ENCODE peak calls at places on chromosomes 1 and 21, in six cellular contexts. N is smooth muscle cell of the brain vasculature, V is HS-27A, M is brain microvascular endothelial cell, Q is psoas muscle, X is endothelial cell. W is an unnamed sample.

GRCh38 chr1:221839794-221840395 is 98.0 kb upstream of the DUSP10 start:
- DNase-seq in X (no peak), V (peak; percentile 87), N (peak; percentile 73), Q (peak; percentile 91), M (peak; percentile 96), W (no peak)

GRCh38 chr1:38476784-38477175 is 382.8 kb downstream of the RRAGC start:
- DNase-seq in M (no peak), N (no peak), X (no peak), Q (no peak), V (no peak), W (no peak)

GRCh38 chr1:63777965-63778880 is 4.4 kb downstream of the ROR1 start:
- DNase-seq in V (no peak), M (no peak), N (no peak), Q (no peak), X (no peak), W (no peak)

GRCh38 chr1:26910343-26911160 is 3.2 kb downstream of the NR0B2 start:
- DNase-seq in Q (no peak), M (no peak), N (no peak), X (no peak), V (no peak), W (no peak)

GRCh38 chr21:33325222-33326067 is 675 bp downstream of the IFNAR1 start:
- DNase-seq in M (peak; percentile 75), Q (peak; percentile 79), V (peak; percentile 57), N (no peak), X (peak; percentile 46), W (no peak)

GRCh38 chr1:112729909-112730308 is 14.8 kb upstream of the PPM1J start:
- DNase-seq in N (no peak), M (no peak), V (no peak), Q (no peak), X (no peak), W (no peak)

GRCh38 chr1:23216771-23217420 is 406 bp downstream of the HTR1D start:
- DNase-seq in V (no peak), N (no peak), X (peak; percentile 62), M (no peak), Q (no peak), W (peak; percentile 64)

GRCh38 chr1:244236101-244236500 is 185.0 kb downstream of the ZBTB18 start:
- DNase-seq in Q (no peak), N (no peak), M (peak; percentile 44), V (no peak), X (no peak), W (no peak)

GRCh38 chr1:175206687-175207086 is 14.1 kb upstream of the KIAA0040 start:
- DNase-seq in X (no peak), Q (no peak), N (no peak), V (no peak), M (no peak), W (no peak)

GRCh38 chr1:8138673-8139072 is 112.6 kb upstream of the ERRFI1 start:
- DNase-seq in M (no peak), Q (no peak), X (no peak), V (no peak), N (no peak), W (no peak)

GRCh38 chr1:65063025-65063424 is 85.0 kb upstream of the AK4 start:
- DNase-seq in M (no peak), Q (no peak), V (no peak), X (no peak), N (no peak), W (no peak)

GRCh38 chr21:21102874-21103273 is 104.7 kb downstream of the NCAM2 start:
- DNase-seq in N (no peak), V (no peak), X (no peak), M (no peak), Q (no peak), W (no peak)

GRCh38 chr1:236155841-236156503 is 13.6 kb downstream of the GPR137B start:
- DNase-seq in X (no peak), M (no peak), Q (no peak), N (no peak), V (no peak), W (no peak)

GRCh38 chr1:214550339-214551051 is 907 bp downstream of the PTPN14 start:
- DNase-seq in Q (no peak), V (no peak), M (no peak), X (no peak), N (no peak), W (no peak)

GRCh38 chr1:29520571-29521437 is 284.5 kb downstream of the PTPRU start:
- DNase-seq in Q (no peak), M (no peak), X (no peak), N (no peak), V (no peak), W (peak; percentile 21)

GRCh38 chr1:101240041-101240430 is 3.2 kb downstream of the S1PR1 start:
- DNase-seq in X (no peak), M (no peak), Q (peak; percentile 53), N (no peak), V (no peak), W (no peak)

GRCh38 chr1:96236156-96236739 is 485.3 kb upstream of the PTBP2 start:
- DNase-seq in Q (no peak), N (peak; percentile 54), M (peak; percentile 66), V (peak; percentile 42), X (peak; percentile 28), W (no peak)

GRCh38 chr1:111127923-111128643 is 11.8 kb downstream of the DRAM2 start:
- DNase-seq in X (no peak), M (no peak), Q (no peak), N (no peak), V (no peak), W (no peak)

GRCh38 chr21:35423694-35424093 is 374.6 kb upstream of the RUNX1 start:
- DNase-seq in N (no peak), M (no peak), Q (no peak), V (no peak), X (no peak), W (no peak)

GRCh38 chr1:49817681-49818080 is 206.1 kb downstream of the AGBL4 start:
- DNase-seq in M (no peak), X (no peak), N (no peak), Q (no peak), V (no peak), W (no peak)

GRCh38 chr1:84037758-84038611 is 39.1 kb upstream of the TTLL7 start:
- DNase-seq in N (no peak), M (no peak), X (no peak), Q (no peak), V (no peak), W (no peak)

GRCh38 chr1:19938502-19938901 is 15.1 kb upstream of the PLA2G2E start:
- DNase-seq in M (no peak), X (no peak), Q (no peak), V (no peak), N (no peak), W (no peak)

GRCh38 chr21:39313457-39314154 is at the start of gene BRWD1:
- DNase-seq in N (peak; percentile 52), Q (peak; percentile 93), X (peak; percentile 80), V (peak; percentile 73), M (peak; percentile 68), W (peak; percentile 78)

GRCh38 chr1:92747735-92748134 is 37.2 kb downstream of the EVI5 start:
- DNase-seq in V (no peak), X (no peak), N (no peak), Q (no peak), M (no peak), W (no peak)

GRCh38 chr1:171590022-171590421 is 32.0 kb upstream of the MYOCOS start:
- DNase-seq in V (no peak), X (no peak), Q (no peak), N (no peak), M (peak; percentile 12), W (no peak)

GRCh38 chr1:231636157-231636556 is 9.6 kb downstream of the DISC1 start:
- DNase-seq in V (no peak), M (peak; percentile 74), N (no peak), Q (no peak), X (no peak), W (no peak)

GRCh38 chr1:86913399-86913895 is 479 bp downstream of the SELENOF start:
- DNase-seq in M (peak; percentile 25), N (peak; percentile 7), X (peak; percentile 11), Q (no peak), V (peak; percentile 12), W (no peak)

GRCh38 chr1:36924282-36924791 is 110.0 kb downstream of the GRIK3 start:
- DNase-seq in X (peak; percentile 80), V (no peak), Q (no peak), N (no peak), M (peak; percentile 5), W (peak; percentile 84)

GRCh38 chr1:202148391-202148790 is 3.9 kb upstream of the ARL8A start:
- DNase-seq in Q (no peak), X (no peak), M (no peak), V (no peak), N (no peak), W (no peak)

GRCh38 chr1:38055398-38055797 is 8.8 kb upstream of the POU3F1 start:
- DNase-seq in X (no peak), M (no peak), N (no peak), Q (no peak), V (no peak), W (no peak)

GRCh38 chr1:244246334-244246733 is 195.3 kb downstream of the ZBTB18 start:
- DNase-seq in X (no peak), Q (no peak), N (no peak), V (no peak), M (no peak), W (no peak)